ENCODE peak calls at places on chromosomes 3 and 15, in nine cellular contexts. L is choroid plexus epithelial cell; D is breast epithelium; U is HTR-8/SVneo; M is NCI-H1436 treated with DMSO at 0.1 percent for 48 hours; X is left ventricle myocardium inferior; G is stimulated activated CD4-positive, alpha-beta T cell treated with anti-CD3 and anti-CD28 coated beads, Interleukin-1b, Interleukin-23, amount 100 ng/mL, for 1 hour; Y is GM13976; C is B cell. O is an unnamed sample.

GRCh38 chr3:160065282-160065681 is 76.6 kb downstream of the IL12A start:
- DNase-seq in L (no peak), D (no peak), U (no peak), M (no peak), X (no peak), G (no peak), Y (no peak), C (no peak), O (no peak)

GRCh38 chr15:56244237-56244810 is 645 bp upstream of the RFX7 start:
- DNase-seq in L (peak), D (peak), U (peak), M (peak), X (no peak), G (no peak), Y (peak), C (no peak), O (no peak)

GRCh38 chr3:71012971-71013370 is 570.6 kb downstream of the FOXP1 start:
- DNase-seq in L (no peak), D (no peak), U (no peak), M (no peak), X (no peak), G (no peak), Y (no peak), C (no peak), O (no peak)

GRCh38 chr3:179100652-179101051 is 29.0 kb upstream of the ZMAT3 start:
- DNase-seq in L (peak), D (no peak), U (no peak), M (no peak), X (no peak), G (no peak), Y (no peak), C (no peak), O (no peak)

GRCh38 chr3:196227629-196228493 is 11.5 kb downstream of the SLC51A start:
- DNase-seq in L (no peak), D (no peak), U (no peak), M (no peak), X (no peak), G (no peak), Y (peak), C (no peak), O (no peak)

GRCh38 chr3:100158877-100159563 is 44.7 kb upstream of the FILIP1L start:
- DNase-seq in L (peak), D (no peak), U (no peak), M (no peak), X (no peak), G (no peak), Y (no peak), C (no peak), O (no peak)

GRCh38 chr3:97720417-97720816 is 44.1 kb upstream of the ARL6 start:
- DNase-seq in L (no peak), D (no peak), U (no peak), M (peak), X (no peak), G (no peak), Y (no peak), C (no peak), O (no peak)

GRCh38 chr3:172217877-172218276 is 178.5 kb downstream of the FNDC3B start:
- DNase-seq in L (peak), D (no peak), U (peak), M (no peak), X (no peak), G (no peak), Y (no peak), C (no peak), O (no peak)

GRCh38 chr3:54882114-54882833 is 45.6 kb downstream of the LRTM1 start:
- DNase-seq in L (peak), D (no peak), U (peak), M (no peak), X (no peak), G (no peak), Y (no peak), C (no peak), O (no peak)

GRCh38 chr3:178551916-178552321 is 15.7 kb downstream of the KCNMB2 start:
- DNase-seq in L (peak), D (no peak), U (no peak), M (no peak), X (no peak), G (no peak), Y (no peak), C (no peak), O (no peak)

GRCh38 chr3:80606073-80606472 is 838.3 kb upstream of the ROBO1 start:
- DNase-seq in L (peak), D (no peak), U (no peak), M (no peak), X (no peak), G (no peak), Y (no peak), C (no peak), O (no peak)

GRCh38 chr3:3798641-3799113 is 554 bp upstream of the LRRN1 start:
- DNase-seq in L (no peak), D (no peak), U (no peak), M (no peak), X (no peak), G (no peak), Y (peak), C (no peak), O (no peak)

GRCh38 chr15:88399021-88399685 is 68.0 kb downstream of the MRPL46 start:
- DNase-seq in L (no peak), D (no peak), U (no peak), M (no peak), X (no peak), G (no peak), Y (no peak), C (no peak), O (no peak)

GRCh38 chr15:42577514-42578031 is 2.2 kb downstream of the STARD9 start:
- DNase-seq in L (peak), D (no peak), U (no peak), M (no peak), X (no peak), G (no peak), Y (peak), C (no peak), O (no peak)

GRCh38 chr3:194596906-194597305 is 36.3 kb downstream of the TMEM44 start:
- DNase-seq in L (no peak), D (no peak), U (no peak), M (no peak), X (no peak), G (no peak), Y (no peak), C (no peak), O (no peak)

GRCh38 chr15:79349526-79349925 is 38.6 kb downstream of the TMED3 start:
- DNase-seq in L (no peak), D (no peak), U (no peak), M (no peak), X (no peak), G (no peak), Y (no peak), C (no peak), O (no peak)

GRCh38 chr3:30962493-30962892 is 68.0 kb upstream of the GADL1 start:
- DNase-seq in L (no peak), D (no peak), U (no peak), M (no peak), X (no peak), G (no peak), Y (no peak), C (no peak), O (no peak)

GRCh38 chr15:58491151-58491473 is 59.3 kb downstream of the LIPC start:
- DNase-seq in L (no peak), D (peak), U (no peak), M (no peak), X (no peak), G (no peak), Y (no peak), C (no peak), O (no peak)

GRCh38 chr3:69651765-69652164 is 87.5 kb upstream of the MITF start:
- DNase-seq in L (no peak), D (no peak), U (no peak), M (no peak), X (no peak), G (no peak), Y (no peak), C (no peak), O (no peak)

GRCh38 chr3:184549793-184550585 is 11.6 kb upstream of the EPHB3 start:
- DNase-seq in L (no peak), D (peak), U (no peak), M (no peak), X (no peak), G (no peak), Y (no peak), C (no peak), O (no peak)

GRCh38 chr3:143654906-143655305 is 193.4 kb downstream of the SLC9A9 start:
- DNase-seq in L (peak), D (no peak), U (no peak), M (no peak), X (no peak), G (no peak), Y (no peak), C (no peak), O (no peak)

GRCh38 chr3:119514637-119515036 is 16.3 kb downstream of the TIMMDC1 start:
- DNase-seq in L (no peak), D (no peak), U (no peak), M (no peak), X (no peak), G (no peak), Y (no peak), C (no peak), O (no peak)

GRCh38 chr15:70826634-70827033 is 27.3 kb downstream of the LARP6 start:
- DNase-seq in L (peak), D (no peak), U (peak), M (no peak), X (no peak), G (no peak), Y (no peak), C (no peak), O (no peak)

GRCh38 chr3:156535162-156535627 is 19.7 kb downstream of the SSR3 start:
- DNase-seq in L (peak), D (peak), U (peak), M (no peak), X (peak), G (no peak), Y (no peak), C (no peak), O (no peak)

O was measured in effector memory CD8-positive, alpha-beta T cell.